ENCODE peak calls at places on chromosome X, in eight cellular contexts. One of them, this sample, is unnamed.

GRCh38 chrX:13515181-13515930 is 54.0 kb upstream of the EGFL6 start:
- DNase-seq in left colon: no peak
- DNase-seq in fibroblast of villous mesenchyme: no peak
- DNase-seq in neuronal stem cell: no peak
- DNase-seq in AG08396: no peak
- DNase-seq in GM20000: no peak
- DNase-seq in A172: no peak
- DNase-seq in HuH-7: no peak
- DNase-seq in this sample: no peak

GRCh38 chrX:15359701-15360100 is 24.4 kb upstream of the PIGA start:
- DNase-seq in left colon: no peak
- DNase-seq in fibroblast of villous mesenchyme: peak
- DNase-seq in neuronal stem cell: no peak
- DNase-seq in AG08396: no peak
- DNase-seq in GM20000: no peak
- DNase-seq in A172: no peak
- DNase-seq in HuH-7: no peak
- DNase-seq in this sample: no peak

GRCh38 chrX:129531132-129531531 is 7.8 kb upstream of the SMARCA1 start:
- DNase-seq in left colon: no peak
- DNase-seq in fibroblast of villous mesenchyme: no peak
- DNase-seq in neuronal stem cell: no peak
- DNase-seq in AG08396: no peak
- DNase-seq in GM20000: no peak
- DNase-seq in A172: no peak
- DNase-seq in HuH-7: no peak
- DNase-seq in this sample: no peak

GRCh38 chrX:125202486-125203378 is 116.9 kb upstream of the TEX13C start:
- DNase-seq in left colon: no peak
- DNase-seq in fibroblast of villous mesenchyme: no peak
- DNase-seq in neuronal stem cell: no peak
- DNase-seq in AG08396: no peak
- DNase-seq in GM20000: no peak
- DNase-seq in A172: no peak
- DNase-seq in HuH-7: no peak
- DNase-seq in this sample: no peak

GRCh38 chrX:107325467-107325866 is 119.1 kb downstream of the DNAAF6 start:
- DNase-seq in left colon: no peak
- DNase-seq in fibroblast of villous mesenchyme: no peak
- DNase-seq in neuronal stem cell: no peak
- DNase-seq in AG08396: no peak
- DNase-seq in GM20000: no peak
- DNase-seq in A172: no peak
- DNase-seq in HuH-7: no peak
- DNase-seq in this sample: no peak

GRCh38 chrX:133587071-133587470 is 171.8 kb upstream of the GPC4 start:
- DNase-seq in left colon: no peak
- DNase-seq in fibroblast of villous mesenchyme: no peak
- DNase-seq in neuronal stem cell: no peak
- DNase-seq in AG08396: no peak
- DNase-seq in GM20000: no peak
- DNase-seq in A172: no peak
- DNase-seq in HuH-7: no peak
- DNase-seq in this sample: no peak

GRCh38 chrX:55312655-55313054 is 47.9 kb upstream of the PAGE3 start:
- DNase-seq in left colon: no peak
- DNase-seq in fibroblast of villous mesenchyme: no peak
- DNase-seq in neuronal stem cell: no peak
- DNase-seq in AG08396: no peak
- DNase-seq in GM20000: no peak
- DNase-seq in A172: no peak
- DNase-seq in HuH-7: no peak
- DNase-seq in this sample: no peak

GRCh38 chrX:153312842-153313241 is 8.7 kb downstream of the PNMA6F start:
- DNase-seq in left colon: no peak
- DNase-seq in fibroblast of villous mesenchyme: no peak
- DNase-seq in neuronal stem cell: no peak
- DNase-seq in AG08396: no peak
- DNase-seq in GM20000: no peak
- DNase-seq in A172: no peak
- DNase-seq in HuH-7: no peak
- DNase-seq in this sample: no peak

GRCh38 chrX:2423293-2423692 is 77.5 kb downstream of the DHRSX start:
- DNase-seq in left colon: no peak
- DNase-seq in fibroblast of villous mesenchyme: no peak
- DNase-seq in neuronal stem cell: no peak
- DNase-seq in AG08396: no peak
- DNase-seq in GM20000: no peak
- DNase-seq in A172: peak
- DNase-seq in HuH-7: no peak
- DNase-seq in this sample: no peak

GRCh38 chrX:39905475-39905889 is 192.3 kb downstream of the BCOR start:
- DNase-seq in left colon: peak
- DNase-seq in fibroblast of villous mesenchyme: peak
- DNase-seq in neuronal stem cell: no peak
- DNase-seq in AG08396: no peak
- DNase-seq in GM20000: no peak
- DNase-seq in A172: no peak
- DNase-seq in HuH-7: no peak
- DNase-seq in this sample: no peak

GRCh38 chrX:10882484-10882883 is 228.6 kb upstream of the HCCS start:
- DNase-seq in left colon: no peak
- DNase-seq in fibroblast of villous mesenchyme: no peak
- DNase-seq in neuronal stem cell: no peak
- DNase-seq in AG08396: no peak
- DNase-seq in GM20000: no peak
- DNase-seq in A172: no peak
- DNase-seq in HuH-7: no peak
- DNase-seq in this sample: no peak

GRCh38 chrX:66676413-66676812 is 37.5 kb upstream of the EDA2R start:
- DNase-seq in left colon: no peak
- DNase-seq in fibroblast of villous mesenchyme: peak
- DNase-seq in neuronal stem cell: no peak
- DNase-seq in AG08396: no peak
- DNase-seq in GM20000: no peak
- DNase-seq in A172: peak
- DNase-seq in HuH-7: no peak
- DNase-seq in this sample: no peak

GRCh38 chrX:38116706-38117105 is 104.0 kb downstream of the SRPX start:
- DNase-seq in left colon: no peak
- DNase-seq in fibroblast of villous mesenchyme: no peak
- DNase-seq in neuronal stem cell: no peak
- DNase-seq in AG08396: no peak
- DNase-seq in GM20000: no peak
- DNase-seq in A172: no peak
- DNase-seq in HuH-7: no peak
- DNase-seq in this sample: no peak

This sample was measured in H54.